ENCODE peak calls at places on chromosomes 2 and 18, in seven cellular contexts. O, S, C, A, U, L and V are unnamed samples.

GRCh38 chr18:70276416-70277145 is 12.3 kb upstream of the SOCS6 start:
- DNase-seq in U (no peak), L (no peak), C (no peak), A (no peak), S (no peak), O (no peak), V (no peak)

GRCh38 chr2:111227716-111228141 is 107.0 kb downstream of the BCL2L11 start:
- DNase-seq in C (no peak), U (no peak), L (no peak), A (no peak), S (peak; percentile 77), O (peak; percentile 25), V (no peak)

GRCh38 chr2:144479138-144479537 is 40.8 kb downstream of the ZEB2 start:
- DNase-seq in A (no peak), O (peak; percentile 10), U (no peak), C (no peak), S (peak; percentile 49), L (no peak), V (no peak)

GRCh38 chr2:126882181-126882580 is 16.5 kb upstream of the TEX51 start:
- DNase-seq in O (no peak), A (no peak), S (no peak), L (no peak), U (no peak), C (no peak), V (peak; percentile 28)

GRCh38 chr18:61687317-61687716 is 205.5 kb downstream of the RNF152 start:
- DNase-seq in S (no peak), L (no peak), U (no peak), O (no peak), A (no peak), C (no peak), V (no peak)

GRCh38 chr2:25688236-25688635 is 14.9 kb upstream of the DTNB start:
- DNase-seq in C (no peak), S (no peak), A (no peak), O (no peak), U (no peak), L (no peak), V (no peak)

GRCh38 chr2:152335851-152336102 is 803 bp downstream of the FMNL2 start:
- DNase-seq in U (peak; percentile 23), L (no peak), A (no peak), O (peak; percentile 41), S (no peak), C (peak; percentile 79), V (peak; percentile 24)

GRCh38 chr2:241637233-241638062 is at the start of gene ATG4B:
- DNase-seq in A (peak; percentile 70), S (peak; percentile 82), L (peak; percentile 64), O (peak; percentile 86), U (peak; percentile 93), C (peak; percentile 95), V (peak; percentile 78)

GRCh38 chr18:12839057-12839525 is 44.9 kb downstream of the PTPN2 start:
- DNase-seq in U (peak; percentile 53), S (no peak), O (peak; percentile 53), A (no peak), L (no peak), C (no peak), V (no peak)

GRCh38 chr18:58291131-58291530 is 247.1 kb downstream of the NEDD4L start:
- DNase-seq in A (no peak), L (no peak), C (no peak), S (no peak), U (no peak), O (no peak), V (no peak)

GRCh38 chr2:10332402-10333246 is 29.9 kb downstream of the HPCAL1 start:
- DNase-seq in O (no peak), C (peak; percentile 74), S (no peak), A (no peak), U (no peak), L (no peak), V (no peak)

GRCh38 chr2:14779252-14779651 is 146.7 kb downstream of the LRATD1 start:
- DNase-seq in S (no peak), U (no peak), A (no peak), L (no peak), C (no peak), O (no peak), V (no peak)

GRCh38 chr18:74806700-74807416 is 209.2 kb downstream of the ZNF407 start:
- DNase-seq in U (peak; percentile 64), L (no peak), S (peak; percentile 89), O (peak; percentile 85), A (no peak), C (no peak), V (no peak)

GRCh38 chr2:226888378-226888915 is 52.6 kb downstream of the RHBDD1 start:
- DNase-seq in S (peak; percentile 49), O (peak; percentile 42), U (no peak), C (no peak), A (no peak), L (no peak), V (no peak)

GRCh38 chr2:4291430-4291829 is 588.1 kb downstream of the DCDC2C start:
- DNase-seq in L (no peak), S (no peak), U (no peak), A (no peak), C (no peak), O (no peak), V (no peak)